ENCODE peak calls at places on chromosome 1, in five cellular contexts. S is stomach, K is iris pigment epithelial cell, B is NCI-H2029, U is HEK293T. L is an unnamed sample.
A peak's percentile ranks its signal among the peaks of the same experiment; 100 is the strongest.

GRCh38 chr1:18580676-18581419 is 49.8 kb upstream of the PAX7 start:
- DNase-seq in S (no peak), K (no peak), B (no peak), U (no peak), L (no peak)

GRCh38 chr1:32948905-32949304 is 15.7 kb downstream of the RNF19B start:
- DNase-seq in S (no peak), K (no peak), B (no peak), U (no peak), L (peak; percentile 12)

GRCh38 chr1:178434360-178434759 is 62.4 kb downstream of the CLEC20A start:
- DNase-seq in S (no peak), K (no peak), B (no peak), U (no peak), L (no peak)

GRCh38 chr1:91891486-91891885 is 5.5 kb upstream of the TGFBR3 start:
- DNase-seq in S (no peak), K (peak; percentile 77), B (no peak), U (no peak), L (peak; percentile 39)

GRCh38 chr1:183159960-183160359 is 26.1 kb upstream of the LAMC2 start:
- DNase-seq in S (peak; percentile 83), K (peak; percentile 69), B (peak; percentile 64), U (no peak), L (peak; percentile 99)

GRCh38 chr1:190320952-190321351 is 156.7 kb downstream of the BRINP3 start:
- DNase-seq in S (no peak), K (peak; percentile 58), B (no peak), U (peak; percentile 26), L (peak; percentile 69)

GRCh38 chr1:93029317-93029716 is 49.8 kb upstream of the MTF2 start:
- DNase-seq in S (no peak), K (no peak), B (no peak), U (no peak), L (no peak)

GRCh38 chr1:230144010-230144614 is 77.1 kb downstream of the GALNT2 start:
- DNase-seq in S (no peak), K (no peak), B (peak; percentile 37), U (no peak), L (no peak)

GRCh38 chr1:53065391-53065790 is 3.4 kb downstream of the PODN start:
- DNase-seq in S (no peak), K (no peak), B (no peak), U (no peak), L (no peak)